ENCODE peak calls at places on chromosomes 6 and 20, in six cellular contexts. R is nephron progenitor cell, F is astrocyte of the spinal cord, X is H1, B is WTC11, W is NB4. C is an unnamed sample.

GRCh38 chr20:1301031-1301529 is 27.9 kb downstream of the SDCBP2 start:
- DNase-seq in W (peak), B (no peak), X (no peak), F (peak), R (no peak), C (no peak)

GRCh38 chr20:19881080-19881840 is 123.2 kb downstream of the RIN2 start:
- DNase-seq in X (no peak), W (no peak), F (no peak), R (no peak), B (no peak), C (no peak)

GRCh38 chr6:169452117-169452868 is 198.6 kb upstream of the THBS2 start:
- DNase-seq in R (no peak), W (no peak), F (peak), X (no peak), B (no peak), C (no peak)

GRCh38 chr6:116255246-116255800 is 1.4 kb upstream of the TSPYL4 start:
- DNase-seq in X (no peak), F (no peak), B (no peak), W (no peak), R (no peak), C (no peak)

GRCh38 chr20:60953311-60953710 is 298.8 kb upstream of the CDH4 start:
- DNase-seq in B (no peak), X (no peak), W (no peak), R (no peak), F (no peak), C (no peak)

GRCh38 chr6:56851104-56851503 is 103.8 kb upstream of the BEND6 start:
- DNase-seq in X (no peak), B (peak), R (peak), W (no peak), F (peak), C (no peak)

GRCh38 chr6:138115191-138115590 is 8.0 kb upstream of the PERP start:
- DNase-seq in W (no peak), B (no peak), F (no peak), X (no peak), R (no peak), C (no peak)

GRCh38 chr6:6699741-6700367 is 111.3 kb downstream of the LY86 start:
- DNase-seq in X (no peak), B (no peak), F (peak), R (no peak), W (peak), C (no peak)

GRCh38 chr6:33049323-33049722 is 24.1 kb downstream of the HLA-DPA1 start:
- DNase-seq in X (no peak), W (peak), B (no peak), R (no peak), F (no peak), C (no peak)

GRCh38 chr6:16413399-16413798 is 175.0 kb downstream of the GMPR start:
- DNase-seq in F (no peak), B (no peak), W (no peak), X (no peak), R (no peak), C (no peak)

GRCh38 chr6:26302941-26303559 is 61.9 kb upstream of the BTN3A2 start:
- DNase-seq in W (no peak), F (no peak), X (no peak), R (no peak), B (no peak), C (no peak)

GRCh38 chr20:32672982-32673727 is 586 bp downstream of the C20orf203 start:
- DNase-seq in W (peak), F (no peak), R (no peak), B (peak), X (no peak), C (no peak)

GRCh38 chr6:133983099-133983939 is 30.3 kb downstream of the TBPL1 start:
- DNase-seq in R (no peak), B (no peak), W (peak), F (no peak), X (no peak), C (no peak)

GRCh38 chr20:62876826-62877728 is 15.5 kb upstream of the TCFL5 start:
- DNase-seq in X (no peak), W (no peak), R (no peak), F (no peak), B (peak), C (no peak)

GRCh38 chr6:134372603-134373281 is 54.8 kb upstream of the SGK1 start:
- DNase-seq in X (no peak), B (no peak), F (peak), W (peak), R (no peak), C (no peak)

GRCh38 chr20:326645-327031 is 1.3 kb downstream of the SOX12 start:
- DNase-seq in R (peak), X (no peak), F (no peak), W (peak), B (no peak), C (peak)

GRCh38 chr6:583639-584038 is 73.3 kb downstream of the HUS1B start:
- DNase-seq in R (no peak), B (no peak), X (no peak), W (no peak), F (no peak), C (no peak)

GRCh38 chr6:141580988-141581387 is 551.7 kb upstream of the GJE1 start:
- DNase-seq in B (no peak), R (no peak), F (peak), W (no peak), X (no peak), C (no peak)

GRCh38 chr20:12882832-12883506 is 125.8 kb upstream of the SPTLC3 start:
- DNase-seq in W (no peak), X (no peak), B (no peak), F (peak), R (no peak), C (no peak)

GRCh38 chr20:57713505-57713903 is 3.7 kb upstream of the PMEPA1 start:
- DNase-seq in R (no peak), W (peak), B (no peak), X (no peak), F (no peak), C (no peak)

GRCh38 chr6:104462811-104463599 is 396.7 kb downstream of the HACE1 start:
- DNase-seq in R (no peak), F (no peak), B (no peak), X (no peak), W (no peak), C (no peak)

GRCh38 chr6:53869964-53870363 is 75.2 kb downstream of the LRRC1 start:
- DNase-seq in X (no peak), R (no peak), F (peak), B (no peak), W (no peak), C (no peak)

GRCh38 chr6:53500095-53500494 is 44.8 kb downstream of the GCLC start:
- DNase-seq in F (no peak), X (no peak), W (no peak), B (no peak), R (no peak), C (no peak)

GRCh38 chr6:22145823-22146379 is 150.9 kb downstream of the PRL start:
- DNase-seq in W (peak), X (peak), B (peak), R (peak), F (peak), C (no peak)

GRCh38 chr6:169099411-169100202 is 154.0 kb downstream of the THBS2 start:
- DNase-seq in W (peak), X (no peak), B (no peak), R (no peak), F (peak), C (no peak)

GRCh38 chr6:168127384-168127868 is 48.4 kb upstream of the FRMD1 start:
- DNase-seq in F (no peak), X (no peak), B (no peak), W (no peak), R (no peak), C (peak)

GRCh38 chr20:2814587-2815051 is at the start of gene C20orf141:
- DNase-seq in W (peak), R (no peak), B (no peak), X (no peak), F (peak), C (no peak)

GRCh38 chr6:30542915-30543314 is 13.4 kb downstream of the GNL1 start:
- DNase-seq in X (no peak), B (no peak), F (no peak), W (no peak), R (no peak), C (no peak)
- TF ChIP-seq CTCF in X (no peak), B (no peak), F (peak), W (no peak), R (no peak), C (no peak)

GRCh38 chr20:36130316-36130865 is 24.1 kb upstream of the EPB41L1 start:
- DNase-seq in B (no peak), X (no peak), F (no peak), R (no peak), W (peak), C (no peak)
- TF ChIP-seq CTCF in B (no peak), X (no peak), F (no peak), R (no peak), W (no peak), C (no peak)

GRCh38 chr20:39773380-39774000 is 811.3 kb downstream of the DHX35 start:
- DNase-seq in F (peak), X (no peak), W (no peak), R (no peak), B (no peak), C (no peak)
- TF ChIP-seq CTCF in F (no peak), X (no peak), W (peak), R (no peak), B (no peak), C (no peak)

DNA sequence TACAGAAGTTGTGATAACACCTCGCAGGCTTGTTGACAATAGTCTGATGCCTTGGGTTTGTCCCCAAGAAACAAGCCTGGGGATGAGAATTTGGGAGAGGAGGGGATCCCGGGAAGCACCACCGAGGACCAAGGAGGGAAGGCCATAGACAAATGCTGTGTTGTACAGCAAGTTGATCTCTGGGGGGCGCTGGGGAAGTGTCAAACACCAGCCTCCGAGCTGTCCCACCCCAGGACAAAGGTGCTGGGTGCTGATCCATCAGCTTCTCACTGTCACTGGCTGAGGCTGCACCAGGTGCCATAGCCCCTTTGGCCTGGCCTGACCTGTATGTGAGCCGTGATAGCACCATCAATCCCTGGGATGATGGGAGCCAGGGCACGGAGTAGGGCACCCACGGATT is 64.0 kb downstream of the SYNDIG1 start:
- DNase-seq in F (no peak), X (no peak), R (no peak), B (peak), W (no peak), C (no peak)
- TF ChIP-seq CTCF in F (no peak), X (peak), R (no peak), B (peak), W (no peak), C (no peak)

DNA sequence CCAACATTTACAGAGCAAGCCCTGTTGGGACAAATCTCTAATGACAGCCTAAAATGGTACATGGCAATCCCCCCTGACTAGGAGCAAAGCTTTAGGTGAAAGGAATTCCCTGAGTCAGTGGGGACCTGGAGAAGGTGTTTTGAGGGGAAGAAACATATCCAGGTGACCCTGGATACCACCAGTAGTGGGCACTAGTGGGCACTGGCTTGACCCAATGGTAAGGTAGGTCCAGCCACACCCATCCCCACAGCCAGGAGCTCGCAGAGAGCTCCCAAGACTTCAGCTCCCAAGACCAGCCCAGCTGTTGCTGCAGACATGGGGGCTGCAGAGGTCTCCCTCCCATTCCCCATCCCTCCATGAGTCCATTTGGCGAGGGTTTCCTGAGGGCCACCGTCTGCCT is 19.5 kb downstream of the GRM4 start:
- DNase-seq in B (no peak), F (no peak), X (no peak), R (no peak), W (no peak), C (no peak)
- TF ChIP-seq CTCF in B (no peak), F (no peak), X (no peak), R (no peak), W (peak), C (no peak)